ENCODE peak calls at places on chromosomes 3 and 15, in six cellular contexts. R is T follicular helper cell, Q is RWPE1, J is fibroblast of the aortic adventitia, W is H4, P is posterior vena cava. H is an unnamed sample.

GRCh38 chr3:140715035-140715434 is 37.2 kb downstream of the TRIM42 start:
- DNase-seq in P (no peak), Q (no peak), J (no peak), R (no peak), W (no peak), H (no peak)

GRCh38 chr15:71125831-71126453 is 10.7 kb downstream of the THSD4 start:
- DNase-seq in Q (no peak), J (peak), R (no peak), W (no peak), P (no peak), H (no peak)

GRCh38 chr3:78689378-78689777 is 1078.4 kb downstream of the ROBO1 start:
- DNase-seq in R (no peak), Q (no peak), W (no peak), J (no peak), P (no peak), H (no peak)

GRCh38 chr3:113193298-113193697 is 18.1 kb upstream of the BOC start:
- DNase-seq in P (no peak), W (no peak), J (no peak), R (no peak), Q (no peak), H (no peak)

GRCh38 chr3:192445768-192446644 is 281.3 kb downstream of the FGF12 start:
- DNase-seq in R (no peak), J (no peak), Q (no peak), P (no peak), W (peak), H (no peak)

GRCh38 chr15:90266061-90266431 is 574 bp downstream of the NGRN start:
- DNase-seq in P (no peak), Q (peak), J (peak), R (no peak), W (no peak), H (peak)

GRCh38 chr15:31272558-31273257 is 53.9 kb upstream of the KLF13 start:
- DNase-seq in Q (no peak), J (no peak), R (no peak), P (peak), W (no peak), H (no peak)

GRCh38 chr15:81197688-81198281 is 1.1 kb downstream of the IL16 start:
- DNase-seq in J (no peak), P (no peak), Q (no peak), R (no peak), W (no peak), H (no peak)

GRCh38 chr15:75188499-75188898 is 13.2 kb upstream of the C15orf39 start:
- DNase-seq in R (no peak), Q (no peak), J (no peak), W (no peak), P (no peak), H (no peak)

GRCh38 chr15:93894438-93894837 is 336.9 kb upstream of the MCTP2 start:
- DNase-seq in W (no peak), P (no peak), J (no peak), Q (no peak), R (no peak), H (no peak)

GRCh38 chr3:117399311-117400068 is 689.9 kb downstream of the TUSC7 start:
- DNase-seq in W (peak), J (peak), P (no peak), R (no peak), Q (no peak), H (peak)

GRCh38 chr3:69201658-69202057 is 79.3 kb upstream of the LMOD3 start:
- DNase-seq in P (no peak), Q (no peak), W (no peak), J (no peak), R (no peak), H (no peak)

GRCh38 chr3:72487078-72487765 is 361.0 kb downstream of the SHQ1 start:
- DNase-seq in R (no peak), W (peak), J (peak), P (peak), Q (peak), H (peak)

GRCh38 chr15:66800584-66801235 is 98.7 kb downstream of the SMAD6 start:
- DNase-seq in J (peak), P (no peak), R (no peak), Q (no peak), W (no peak), H (peak)

GRCh38 chr15:65731926-65732325 is 60.2 kb downstream of the DENND4A start:
- DNase-seq in R (no peak), Q (no peak), P (no peak), J (peak), W (no peak), H (peak)

H was measured in fibroblast of mammary gland.